ENCODE peak calls at places on chromosome 12, in seven cellular contexts. V, U, J, Y, X, O and E are unnamed samples.

GRCh38 chr12:29301114-29301513 is 79.9 kb downstream of the ERGIC2 start:
- DNase-seq in V (no peak), U (no peak), J (no peak), Y (no peak), X (no peak), O (no peak), E (no peak)

GRCh38 chr12:84922721-84923120 is 10.1 kb upstream of the SLC6A15 start:
- DNase-seq in V (no peak), U (no peak), J (no peak), Y (no peak), X (no peak), O (no peak), E (no peak)

GRCh38 chr12:24255920-24256635 is 306.6 kb upstream of the SOX5 start:
- DNase-seq in V (no peak), U (no peak), J (no peak), Y (no peak), X (no peak), O (no peak), E (no peak)

GRCh38 chr12:13135336-13136178 is 32.1 kb upstream of the GSG1 start:
- DNase-seq in V (peak; percentile 93), U (no peak), J (no peak), Y (no peak), X (no peak), O (no peak), E (peak; percentile 22)

GRCh38 chr12:57459750-57460400 is at the start of gene GLI1:
- DNase-seq in V (no peak), U (no peak), J (no peak), Y (peak; percentile 53), X (no peak), O (no peak), E (peak; percentile 72)

GRCh38 chr12:124759841-124760508 is 103.7 kb downstream of the SCARB1 start:
- DNase-seq in V (peak; percentile 78), U (no peak), J (no peak), Y (no peak), X (no peak), O (no peak), E (peak; percentile 17)

GRCh38 chr12:108576660-108577234 is 14.4 kb downstream of the ISCU start:
- DNase-seq in V (no peak), U (no peak), J (no peak), Y (no peak), X (no peak), O (no peak), E (no peak)

GRCh38 chr12:64992641-64993040 is 128.5 kb downstream of the WIF1 start:
- DNase-seq in V (no peak), U (no peak), J (no peak), Y (no peak), X (no peak), O (no peak), E (no peak)

GRCh38 chr12:123705935-123706334 is 6.2 kb upstream of the ATP6V0A2 start:
- DNase-seq in V (no peak), U (no peak), J (no peak), Y (no peak), X (no peak), O (no peak), E (no peak)

GRCh38 chr12:43337571-43338497 is 214.2 kb downstream of the ADAMTS20 start:
- DNase-seq in V (no peak), U (no peak), J (no peak), Y (no peak), X (no peak), O (no peak), E (no peak)

GRCh38 chr12:99984271-99985128 is at the start of gene ANKS1B:
- DNase-seq in V (peak; percentile 83), U (no peak), J (no peak), Y (no peak), X (no peak), O (peak; percentile 83), E (peak; percentile 14)

GRCh38 chr12:31959701-31960391 is 631 bp downstream of the RESF1 start:
- DNase-seq in V (no peak), U (no peak), J (peak; percentile 20), Y (peak; percentile 55), X (peak; percentile 66), O (peak; percentile 75), E (peak; percentile 79)

GRCh38 chr12:851343-851742 is 98.2 kb downstream of the RAD52 start:
- DNase-seq in V (no peak), U (no peak), J (no peak), Y (no peak), X (no peak), O (no peak), E (no peak)

GRCh38 chr12:119338593-119339363 is 4.2 kb downstream of the CCDC60 start:
- DNase-seq in V (no peak), U (no peak), J (no peak), Y (no peak), X (no peak), O (no peak), E (no peak)

GRCh38 chr12:11753151-11753501 is 103.7 kb downstream of the ETV6 start:
- DNase-seq in V (no peak), U (no peak), J (no peak), Y (no peak), X (no peak), O (peak; percentile 11), E (no peak)

GRCh38 chr12:9669534-9669933 is at the start of gene CLEC2D:
- DNase-seq in V (no peak), U (peak; percentile 74), J (no peak), Y (no peak), X (peak; percentile 45), O (no peak), E (no peak)

GRCh38 chr12:101793401-101793800 is 37.4 kb downstream of the GNPTAB start:
- DNase-seq in V (no peak), U (no peak), J (no peak), Y (no peak), X (no peak), O (no peak), E (no peak)

GRCh38 chr12:75315518-75315917 is 14.6 kb downstream of the CAPS2 start:
- DNase-seq in V (no peak), U (no peak), J (no peak), Y (no peak), X (no peak), O (no peak), E (no peak)

GRCh38 chr12:50545783-50546182 is 41.0 kb downstream of the DIP2B start:
- DNase-seq in V (no peak), U (no peak), J (no peak), Y (no peak), X (no peak), O (no peak), E (no peak)

GRCh38 chr12:57992001-57992400 is 50.6 kb downstream of the ATP23 start:
- DNase-seq in V (no peak), U (no peak), J (no peak), Y (no peak), X (no peak), O (no peak), E (no peak)

GRCh38 chr12:45304514-45305178 is 88.8 kb downstream of the ANO6 start:
- DNase-seq in V (no peak), U (no peak), J (no peak), Y (no peak), X (no peak), O (no peak), E (no peak)

GRCh38 chr12:57085999-57086950 is 2.6 kb upstream of the NAB2 start:
- DNase-seq in V (peak; percentile 87), U (peak; percentile 36), J (peak; percentile 19), Y (peak; percentile 39), X (peak; percentile 74), O (no peak), E (peak; percentile 50)

GRCh38 chr12:24922109-24922508 is 26.8 kb downstream of the BCAT1 start:
- DNase-seq in V (no peak), U (no peak), J (no peak), Y (no peak), X (no peak), O (no peak), E (no peak)

GRCh38 chr12:6312529-6313325 is 2.2 kb downstream of the PLEKHG6 start:
- DNase-seq in V (peak; percentile 82), U (no peak), J (no peak), Y (no peak), X (no peak), O (peak; percentile 65), E (no peak)

GRCh38 chr12:6273209-6273928 is 37.1 kb upstream of the PLEKHG6 start:
- DNase-seq in V (no peak), U (no peak), J (no peak), Y (no peak), X (no peak), O (no peak), E (no peak)

GRCh38 chr12:65822732-65823480 is 1.4 kb upstream of the HMGA2 start:
- DNase-seq in V (no peak), U (no peak), J (no peak), Y (no peak), X (no peak), O (no peak), E (peak; percentile 6)

GRCh38 chr12:12282761-12283160 is 15.9 kb upstream of the LRP6 start:
- DNase-seq in V (no peak), U (no peak), J (no peak), Y (no peak), X (no peak), O (no peak), E (no peak)

GRCh38 chr12:57829025-57829777 is 10.7 kb upstream of the AVIL start:
- DNase-seq in V (no peak), U (no peak), J (no peak), Y (no peak), X (no peak), O (no peak), E (no peak)

GRCh38 chr12:69510176-69510827 is 40.1 kb downstream of the FRS2 start:
- DNase-seq in V (no peak), U (no peak), J (no peak), Y (no peak), X (no peak), O (no peak), E (no peak)

GRCh38 chr12:91852646-91853045 is 293.0 kb downstream of the BTG1 start:
- DNase-seq in V (no peak), U (no peak), J (no peak), Y (no peak), X (no peak), O (no peak), E (no peak)

GRCh38 chr12:1882405-1882804 is 36.0 kb downstream of the CACNA2D4 start:
- DNase-seq in V (no peak), U (no peak), J (no peak), Y (no peak), X (no peak), O (no peak), E (no peak)

GRCh38 chr12:74889563-74890236 is 319.9 kb downstream of the KCNC2 start:
- DNase-seq in V (no peak), U (no peak), J (no peak), Y (no peak), X (no peak), O (no peak), E (no peak)

GRCh38 chr12:46516933-46517578 is 144.5 kb upstream of the SLC38A2 start:
- DNase-seq in V (no peak), U (peak; percentile 16), J (no peak), Y (no peak), X (no peak), O (no peak), E (no peak)

GRCh38 chr12:50132505-50133135 is 20.6 kb downstream of the COX14 start:
- DNase-seq in V (no peak), U (peak; percentile 52), J (peak; percentile 11), Y (no peak), X (no peak), O (peak; percentile 40), E (peak; percentile 53)

GRCh38 chr12:116043673-116044072 is 233.8 kb downstream of the MED13L start:
- DNase-seq in V (no peak), U (no peak), J (no peak), Y (no peak), X (no peak), O (no peak), E (no peak)